ENCODE peak calls at places on chromosome 1, in five cellular contexts. X is tibial nerve, U is fibroblast of lung, E is ovary, V is tibial artery. W is an unnamed sample.

GRCh38 chr1:217965156-217965786 is 319.8 kb upstream of the RRP15 start:
- DNase-seq in V (no peak), U (no peak), X (no peak), E (no peak), W (no peak)

GRCh38 chr1:214380986-214381695 is 100.2 kb downstream of the SMYD2 start:
- DNase-seq in X (no peak), E (no peak), U (peak; percentile 54), V (no peak), W (no peak)

GRCh38 chr1:228471762-228472398 is 15.3 kb upstream of the RNF187 start:
- DNase-seq in E (no peak), U (no peak), V (no peak), X (no peak), W (peak; percentile 36)

GRCh38 chr1:14924012-14924452 is 229.5 kb upstream of the TMEM51 start:
- DNase-seq in E (peak; percentile 88), U (peak; percentile 69), X (no peak), V (peak; percentile 61), W (peak; percentile 76)

GRCh38 chr1:61056674-61057439 is 25.5 kb upstream of the NFIA start:
- DNase-seq in U (peak; percentile 36), E (peak; percentile 80), V (peak; percentile 54), X (peak; percentile 59), W (no peak)

GRCh38 chr1:164753521-164754077 is 194.6 kb downstream of the PBX1 start:
- DNase-seq in E (no peak), U (peak; percentile 38), V (no peak), X (no peak), W (no peak)

GRCh38 chr1:113860891-113861290 is 10.6 kb downstream of the PTPN22 start:
- DNase-seq in X (no peak), V (no peak), U (peak; percentile 85), E (no peak), W (peak; percentile 17)

GRCh38 chr1:177012342-177012741 is 152.2 kb downstream of the ASTN1 start:
- DNase-seq in E (no peak), U (no peak), V (no peak), X (no peak), W (no peak)

DNA sequence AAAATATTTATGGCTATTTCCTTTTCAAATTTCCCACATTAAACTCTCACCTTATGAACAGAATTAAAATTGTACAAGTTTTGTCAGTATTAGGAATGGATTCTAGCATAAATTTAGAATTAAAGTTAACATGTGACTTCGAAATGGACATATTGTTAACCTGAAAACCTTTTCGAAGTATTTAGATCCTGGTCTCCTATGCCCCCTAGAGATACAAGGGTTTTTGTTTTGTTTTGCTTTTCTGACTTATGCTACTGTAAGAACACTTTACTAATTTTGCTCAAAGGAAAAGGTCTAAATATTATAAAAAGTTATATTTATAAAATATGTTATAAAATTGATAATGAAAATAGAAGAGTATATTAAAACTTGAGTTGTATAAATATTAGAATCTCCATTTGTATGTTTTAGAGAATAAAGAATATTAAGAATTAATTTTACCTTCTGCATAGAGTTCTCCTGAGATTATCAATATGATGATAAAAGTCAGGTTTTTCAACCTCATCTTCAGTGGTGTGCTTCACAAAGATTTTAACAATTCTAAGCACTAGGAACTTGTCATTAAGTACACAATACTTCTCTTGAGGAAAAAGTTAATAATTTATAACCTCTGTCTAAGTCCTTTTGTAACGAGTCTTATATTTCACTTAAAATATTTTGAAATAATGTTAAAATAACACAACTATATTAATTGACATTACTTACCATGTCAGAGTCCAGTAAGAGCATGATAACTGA is at the start of gene F13B:
- DNase-seq in E (no peak), V (no peak), X (no peak), U (no peak), W (peak; percentile 13)
- TF ChIP-seq CTCF in E (no peak), V (no peak), X (no peak), U (peak; percentile 6), W (no peak)

GRCh38 chr1:32247452-32247851 is 430 bp downstream of the FAM167B start:
- DNase-seq in U (no peak), E (peak; percentile 52), V (no peak), X (no peak), W (no peak)

GRCh38 chr1:32247983-32248889 is 1.2 kb downstream of the FAM167B start:
- DNase-seq in V (peak; percentile 89), E (peak; percentile 88), X (peak; percentile 82), U (peak; percentile 52), W (peak; percentile 67)

GRCh38 chr1:32246888-32247273 is at the start of gene FAM167B:
- DNase-seq in E (no peak), X (peak; percentile 40), V (peak; percentile 53), U (peak; percentile 72), W (no peak)

GRCh38 chr1:32250893-32251716 is at the start of gene LCK:
- DNase-seq in V (no peak), U (no peak), X (no peak), E (no peak), W (no peak)

GRCh38 chr1:32249831-32250525 is 1.1 kb upstream of the LCK start:
- DNase-seq in E (peak; percentile 62), U (peak; percentile 35), V (no peak), X (peak; percentile 31), W (peak; percentile 59)
- H3K27ac ChIP-seq in E (no peak overlapping the region), U (no peak overlapping the region), V (no peak overlapping the region), X (no peak overlapping the region), W (peak overlapping the region; percentile 50)

GRCh38 chr1:155044812-155045690 is 6.1 kb upstream of the ADAM15 start:
- DNase-seq in E (peak; percentile 54), U (peak; percentile 66), V (peak; percentile 82), X (peak; percentile 79), W (peak; percentile 66)
- TF ChIP-seq CTCF in E (no peak), U (peak; percentile 87), V (peak; percentile 71), X (peak; percentile 61), W (peak; percentile 74)

GRCh38 chr1:30872033-30872947 is 36.3 kb downstream of the SDC3 start:
- DNase-seq in X (no peak), V (peak; percentile 10), E (no peak), U (no peak), W (no peak)
- H3K27ac ChIP-seq in X (peak overlapping the region; percentile 83), V (no peak overlapping the region), E (no peak overlapping the region), U (no peak overlapping the region), W (peak overlapping the region; percentile 5)

DNA sequence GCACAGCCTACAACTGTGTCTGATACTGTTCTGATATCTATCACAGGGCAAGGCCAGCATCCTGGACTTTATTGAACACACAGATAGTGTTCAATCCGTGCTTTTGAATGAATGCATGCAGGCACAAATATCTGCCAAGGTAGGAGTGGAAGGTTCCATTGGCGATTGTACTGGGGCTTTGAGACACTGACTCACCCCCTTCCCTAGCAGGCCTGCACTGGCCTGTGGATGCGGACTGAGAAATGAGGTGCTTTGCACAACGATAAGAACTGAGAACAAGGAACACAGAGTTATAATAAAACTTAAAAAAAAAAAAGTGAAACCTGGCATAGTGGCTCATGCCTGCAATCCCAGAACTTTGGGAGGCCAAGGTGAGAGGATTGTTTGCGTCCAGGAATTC is 62.4 kb upstream of the NGF start:
- DNase-seq in E (no peak), U (no peak), X (no peak), V (no peak), W (peak; percentile 25)
- TF ChIP-seq CTCF in E (no peak), U (no peak), X (no peak), V (no peak), W (no peak)

DNA sequence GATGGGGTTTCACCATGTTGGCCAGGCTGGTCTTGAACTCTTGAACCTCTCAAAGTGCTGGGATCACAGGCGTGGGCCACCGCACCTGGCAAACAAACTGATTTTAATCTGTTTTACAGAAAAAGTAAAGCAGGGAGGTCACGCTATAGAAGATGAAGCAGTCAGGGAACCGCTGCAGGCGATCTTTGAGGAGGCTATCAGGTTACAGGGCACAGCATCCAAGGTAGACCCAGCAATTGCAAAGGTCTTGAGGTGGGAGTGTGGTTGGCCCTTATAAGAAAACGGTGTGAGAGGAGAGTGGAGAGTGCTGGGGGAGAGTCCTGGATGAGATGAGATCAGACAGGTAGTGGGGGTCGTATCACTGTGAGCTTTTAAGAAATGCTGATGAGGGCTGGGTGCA is 2.6 kb upstream of the TMCO4 start:
- DNase-seq in U (no peak), E (no peak), V (no peak), X (no peak), W (no peak)
- H3K27ac ChIP-seq in U (no peak overlapping the region), E (no peak overlapping the region), V (no peak overlapping the region), X (no peak overlapping the region), W (no peak overlapping the region)

GRCh38 chr1:201624741-201625646 is 86.1 kb downstream of the NAV1 start:
- DNase-seq in V (no peak), U (peak; percentile 100), X (peak; percentile 42), E (no peak), W (no peak)
- TF ChIP-seq CTCF in V (no peak), U (peak; percentile 28), X (no peak), E (no peak), W (no peak)